ENCODE peak calls at places on chromosomes 16 and 17, in five cellular contexts. U, R, S, V and Y are unnamed samples.

GRCh38 chr16:15907863-15908478 is 19.6 kb upstream of the CEP20 start:
- DNase-seq in R (peak), V (peak), U (peak), S (peak), Y (peak)

GRCh38 chr17:38333635-38334295 is 10.0 kb downstream of the GPR179 start:
- DNase-seq in S (no peak), U (no peak), V (peak), R (peak), Y (peak)

GRCh38 chr17:65559483-65559801 is 2.0 kb downstream of the AXIN2 start:
- DNase-seq in S (no peak), R (no peak), V (no peak), U (no peak), Y (no peak)

GRCh38 chr17:61322316-61323014 is 77.2 kb upstream of the TBX2 start:
- DNase-seq in U (no peak), S (no peak), R (no peak), V (no peak), Y (no peak)

GRCh38 chr17:77734371-77735050 is 224.0 kb upstream of the TNRC6C start:
- DNase-seq in U (no peak), S (no peak), R (peak), V (peak), Y (no peak)

GRCh38 chr17:76056882-76057281 is 15.4 kb downstream of the SRP68 start:
- DNase-seq in U (no peak), S (no peak), V (no peak), R (no peak), Y (no peak)

GRCh38 chr17:57294629-57295501 is 38.5 kb downstream of the MSI2 start:
- DNase-seq in R (peak), S (no peak), V (peak), U (peak), Y (no peak)

GRCh38 chr17:35022536-35023063 is 40.9 kb downstream of the RFFL start:
- DNase-seq in V (no peak), S (no peak), R (peak), U (no peak), Y (no peak)

GRCh38 chr16:87918314-87918713 is 18.0 kb downstream of the CA5A start:
- DNase-seq in U (no peak), V (no peak), S (no peak), R (no peak), Y (no peak)

GRCh38 chr16:64088838-64089237 is 1033.0 kb downstream of the CDH11 start:
- DNase-seq in S (no peak), V (no peak), R (no peak), U (no peak), Y (no peak)
- H2AFZ ChIP-seq in S (no peak), V (no peak), R (no peak), U (no peak), Y (no peak)

DNA sequence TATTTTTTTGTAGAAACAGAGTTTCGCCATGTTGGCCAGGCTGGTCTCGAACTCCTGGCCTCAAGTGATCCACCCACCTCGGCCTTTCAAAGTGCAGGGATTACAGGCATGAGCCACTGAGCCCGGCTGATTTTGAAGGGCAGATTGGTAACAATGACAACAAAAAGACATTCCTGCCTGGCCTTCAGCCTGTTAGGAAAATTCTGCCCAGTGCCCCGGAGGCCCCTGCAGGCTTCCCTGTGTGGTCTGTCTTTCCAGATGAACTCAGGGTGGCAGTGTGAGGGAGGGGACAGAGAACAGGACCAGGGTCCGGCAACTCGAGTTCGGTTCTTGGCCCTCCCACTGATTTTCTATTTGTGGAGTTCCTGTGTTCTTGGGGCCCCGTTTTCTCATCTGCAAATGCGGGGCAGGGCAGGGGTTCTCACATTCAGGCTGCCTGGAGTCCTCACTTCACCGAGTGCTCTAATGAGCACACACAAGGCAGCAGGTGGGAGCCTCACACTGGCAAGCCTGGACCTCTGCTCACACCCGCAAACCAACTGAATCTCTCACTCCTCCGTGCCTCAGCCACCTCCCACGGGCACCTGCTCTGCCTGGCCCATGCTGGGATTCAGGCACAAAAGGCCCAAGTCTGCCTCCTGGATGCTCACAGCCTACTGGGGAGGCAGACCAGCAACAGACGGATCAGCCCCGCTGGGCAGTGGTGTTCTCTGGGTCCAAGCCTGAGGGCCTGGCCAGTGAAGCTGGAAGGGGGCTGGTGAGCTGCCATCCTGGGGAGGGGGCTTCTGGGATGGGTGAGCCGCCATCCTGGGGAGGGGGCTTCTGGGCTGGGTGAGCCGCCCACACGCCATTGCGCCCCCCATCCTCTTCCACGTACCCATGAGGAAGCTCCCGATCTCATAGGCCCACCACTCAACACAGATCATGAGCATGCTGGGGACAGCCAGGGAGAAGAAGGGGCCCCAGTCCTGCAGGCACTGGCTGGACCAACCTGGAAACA is 10.3 kb downstream of the SLC47A2 start:
- DNase-seq in U (no peak), S (no peak), R (peak), V (peak), Y (peak)
- TF ChIP-seq ATF3 in U (no peak), S (no peak), R (no peak), V (no peak), Y (no peak)

DNA sequence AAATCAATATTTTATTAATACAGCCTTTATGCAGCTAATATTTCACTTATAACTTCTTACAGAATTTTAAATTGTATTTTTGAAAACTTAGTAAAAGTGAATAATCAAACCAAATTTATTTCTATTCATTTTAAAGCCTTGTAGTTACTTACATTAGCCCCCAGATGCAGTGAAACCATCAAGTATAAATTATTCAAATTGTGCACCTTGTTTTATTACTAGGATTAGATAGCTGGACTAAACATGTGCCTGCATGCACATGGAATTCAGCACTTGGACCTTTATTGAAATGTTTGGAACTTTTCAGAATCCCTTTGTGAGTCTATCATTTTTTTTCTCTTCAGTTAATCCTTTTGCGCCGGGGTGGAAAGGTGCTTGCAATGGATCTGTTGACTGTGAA is 4.7 kb downstream of the ZPBP2 start:
- DNase-seq in R (peak), V (no peak), S (no peak), U (no peak), Y (no peak)
- H2AFZ ChIP-seq in R (no peak), V (no peak), S (peak), U (peak), Y (no peak)

GRCh38 chr17:47400333-47400732 is 76.6 kb downstream of the EFCAB13 start:
- DNase-seq in V (no peak), R (no peak), U (no peak), S (no peak), Y (no peak)

GRCh38 chr17:47404875-47405274 is 81.1 kb downstream of the EFCAB13 start:
- DNase-seq in U (no peak), R (no peak), V (no peak), S (no peak), Y (no peak)

GRCh38 chr17:47401100-47401499 is 77.3 kb downstream of the EFCAB13 start:
- DNase-seq in S (no peak), U (no peak), R (no peak), V (no peak), Y (no peak)

GRCh38 chr17:47404006-47404405 is 80.3 kb downstream of the EFCAB13 start:
- DNase-seq in R (no peak), U (no peak), S (no peak), V (no peak), Y (no peak)
- TF ChIP-seq ATF3 in R (no peak), U (no peak), S (no peak), V (no peak), Y (no peak)

DNA sequence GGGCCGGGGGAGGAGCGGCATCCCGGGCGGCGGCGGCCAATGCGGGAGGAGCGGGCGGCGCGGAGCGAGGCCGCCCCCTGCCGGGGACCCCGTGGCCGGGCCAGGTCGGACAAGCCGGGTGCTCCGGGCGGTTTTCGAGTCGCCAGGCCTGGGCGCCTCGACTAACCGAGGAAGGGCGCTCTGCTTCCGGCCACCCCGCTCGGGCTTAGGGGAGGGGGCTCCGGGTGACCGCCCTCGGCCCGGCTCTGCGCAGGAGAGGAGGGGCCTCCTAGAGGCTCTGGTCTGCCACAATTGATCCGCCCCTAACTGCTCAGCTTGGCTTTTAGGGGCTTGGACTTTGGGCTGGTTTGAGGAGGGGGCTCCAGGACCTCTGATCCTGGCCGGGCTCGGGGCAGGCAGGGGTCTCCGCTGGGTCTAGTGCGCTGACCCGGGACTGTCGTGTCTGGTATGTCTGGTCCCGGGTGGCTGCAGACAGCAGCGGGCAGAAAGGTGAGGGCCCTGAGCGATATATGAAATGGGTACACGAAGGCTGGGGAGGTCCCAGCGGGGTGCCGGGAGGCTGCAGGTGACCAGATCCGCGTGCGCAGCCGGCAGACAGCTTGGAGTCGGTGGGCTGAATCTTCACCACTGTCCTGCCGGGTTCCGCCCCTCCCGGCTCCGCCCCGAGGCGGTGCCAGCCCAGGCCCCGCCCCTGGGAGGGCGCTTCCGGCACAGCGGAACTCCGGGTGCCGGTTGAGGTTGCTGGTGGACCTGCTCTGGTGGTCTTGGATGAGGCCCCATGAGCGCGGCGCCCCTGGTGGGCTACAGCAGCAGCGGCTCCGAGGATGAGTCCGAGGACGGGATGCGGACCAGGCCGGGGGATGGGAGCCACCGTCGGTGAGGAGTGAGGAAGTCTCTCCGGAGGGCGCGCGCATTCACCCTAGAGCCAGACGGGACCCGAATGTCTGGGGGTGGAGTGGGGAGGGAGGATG is at the start of gene USB1:
- DNase-seq in S (peak), V (peak), R (peak), U (peak), Y (peak)
- H2AFZ ChIP-seq in S (peak), V (peak), R (no peak), U (peak), Y (peak)